ENCODE peak calls at places on chromosomes 3 and 15, in seven cellular contexts. O is Caco-2; B is AG10803; I is heart right ventricle; D is CD4-positive, alpha-beta memory T cell; E is NCI-H2081; T is activated T-helper 9 cell treated with anti-CD3 and anti-CD28 coated beads, Interleukin-2, amount 50 U/mL, for 16 hours. R is an unnamed sample.

GRCh38 chr15:45179221-45179985 is 8.4 kb downstream of the SHF start:
- DNase-seq in E (peak), B (peak), D (peak), O (peak), T (peak), I (no peak), R (no peak)

GRCh38 chr3:126939347-126939735 is 43.6 kb upstream of the PLXNA1 start:
- DNase-seq in I (no peak), D (no peak), O (no peak), T (no peak), E (no peak), B (no peak), R (no peak)

GRCh38 chr3:152030320-152030719 is 156.9 kb downstream of the SUCNR1 start:
- DNase-seq in D (no peak), I (no peak), E (no peak), O (no peak), B (no peak), T (no peak), R (no peak)

GRCh38 chr3:16179261-16179660 is 4.8 kb downstream of the GALNT15 start:
- DNase-seq in B (no peak), D (no peak), E (no peak), T (no peak), I (no peak), O (no peak), R (no peak)

GRCh38 chr15:78623786-78624497 is 3.1 kb upstream of the CHRNA3 start:
- DNase-seq in O (no peak), I (no peak), B (no peak), D (no peak), E (no peak), T (no peak), R (no peak)

GRCh38 chr3:128502712-128503111 is 9.7 kb upstream of the GATA2 start:
- DNase-seq in O (no peak), T (no peak), E (no peak), B (no peak), I (no peak), D (no peak), R (no peak)

GRCh38 chr15:69071265-69071664 is 56.8 kb downstream of the NOX5 start:
- DNase-seq in I (no peak), D (no peak), B (no peak), E (no peak), T (no peak), O (no peak), R (no peak)

GRCh38 chr15:79371581-79371980 is 60.6 kb upstream of the MINAR1 start:
- DNase-seq in I (no peak), E (no peak), T (no peak), O (no peak), D (no peak), B (no peak), R (no peak)

GRCh38 chr3:146653978-146654377 is 48.8 kb upstream of the PLSCR5 start:
- DNase-seq in O (no peak), D (no peak), B (no peak), T (no peak), E (no peak), I (no peak), R (no peak)